ENCODE peak calls at places on chromosomes 12 and 14, in five cellular contexts. A, N, U, O and Z are unnamed samples.

GRCh38 chr14:26855051-26855753 is 257.4 kb upstream of the NOVA1 start:
- DNase-seq in A (no peak), N (no peak), U (no peak), O (no peak), Z (no peak)

GRCh38 chr14:20557212-20557542 is 3.7 kb downstream of the RNASE9 start:
- DNase-seq in A (no peak), N (no peak), U (no peak), O (no peak), Z (no peak)

GRCh38 chr14:77023001-77023996 is 5.2 kb downstream of the IRF2BPL start:
- DNase-seq in A (no peak), N (peak; percentile 77), U (no peak), O (peak; percentile 54), Z (peak; percentile 50)

GRCh38 chr14:54746019-54746418 is 156.6 kb downstream of the GCH1 start:
- DNase-seq in A (no peak), N (no peak), U (no peak), O (no peak), Z (no peak)

GRCh38 chr12:98591209-98591608 is 2.3 kb upstream of the SLC25A3 start:
- DNase-seq in A (no peak), N (no peak), U (no peak), O (no peak), Z (no peak)

GRCh38 chr12:28799337-28799736 is 349.7 kb upstream of the FAR2 start:
- DNase-seq in A (no peak), N (no peak), U (no peak), O (no peak), Z (no peak)

GRCh38 chr12:56763753-56764657 is 881 bp downstream of the HSD17B6 start:
- DNase-seq in A (no peak), N (no peak), U (no peak), O (no peak), Z (no peak)

GRCh38 chr12:64582111-64582510 is 28.2 kb upstream of the RASSF3 start:
- DNase-seq in A (no peak), N (no peak), U (no peak), O (no peak), Z (no peak)

GRCh38 chr14:92584856-92585255 is 71.3 kb downstream of the RIN3 start:
- DNase-seq in A (no peak), N (no peak), U (no peak), O (peak; percentile 15), Z (no peak)

GRCh38 chr14:67636361-67636919 is 16.7 kb downstream of the ARG2 start:
- DNase-seq in A (no peak), N (peak; percentile 17), U (no peak), O (no peak), Z (no peak)

GRCh38 chr14:32217301-32217700 is 14.2 kb upstream of the RNU6-8 start:
- DNase-seq in A (no peak), N (peak; percentile 16), U (no peak), O (no peak), Z (no peak)

GRCh38 chr12:52200783-52201519 is 9.1 kb upstream of the KRT80 start:
- DNase-seq in A (no peak), N (no peak), U (peak; percentile 7), O (no peak), Z (no peak)

GRCh38 chr14:84298738-84299137 is 1231.2 kb upstream of the FLRT2 start:
- DNase-seq in A (no peak), N (no peak), U (no peak), O (no peak), Z (no peak)

GRCh38 chr12:118361889-118362288 is 10.8 kb downstream of the TAOK3 start:
- DNase-seq in A (no peak), N (no peak), U (no peak), O (no peak), Z (no peak)

GRCh38 chr14:47715330-47715729 is 39.9 kb upstream of the MDGA2 start:
- DNase-seq in A (no peak), N (no peak), U (no peak), O (peak; percentile 4), Z (no peak)

GRCh38 chr12:15931590-15932053 is 20.5 kb downstream of the DERA start:
- DNase-seq in A (no peak), N (no peak), U (no peak), O (peak; percentile 10), Z (no peak)

GRCh38 chr14:104119119-104119699 is 19.2 kb upstream of the KIF26A start:
- DNase-seq in A (no peak), N (no peak), U (peak; percentile 5), O (no peak), Z (no peak)

GRCh38 chr12:131672941-131673330 is 38.0 kb upstream of the SFSWAP start:
- DNase-seq in A (no peak), N (no peak), U (no peak), O (no peak), Z (no peak)

GRCh38 chr12:102220736-102221135 is 23.1 kb upstream of the PMCH start:
- DNase-seq in A (no peak), N (no peak), U (no peak), O (no peak), Z (no peak)

GRCh38 chr14:85333313-85333712 is 196.6 kb upstream of the FLRT2 start:
- DNase-seq in A (no peak), N (peak; percentile 8), U (no peak), O (peak; percentile 13), Z (no peak)

GRCh38 chr14:102942069-102942468 is 19.6 kb downstream of the AMN start:
- DNase-seq in A (no peak), N (no peak), U (no peak), O (no peak), Z (no peak)

GRCh38 chr12:64825143-64826011 is 930 bp downstream of the TBC1D30 start:
- DNase-seq in A (no peak), N (peak; percentile 40), U (no peak), O (peak; percentile 5), Z (peak; percentile 34)

GRCh38 chr14:59343585-59343984 is 121.6 kb downstream of the GPR135 start:
- DNase-seq in A (no peak), N (no peak), U (peak; percentile 48), O (peak; percentile 19), Z (peak; percentile 78)

GRCh38 chr12:118371354-118372282 is 1.1 kb downstream of the TAOK3 start:
- DNase-seq in A (no peak), N (peak; percentile 24), U (peak; percentile 25), O (peak; percentile 32), Z (no peak)

GRCh38 chr12:42162198-42162597 is 17.5 kb upstream of the GXYLT1 start:
- DNase-seq in A (no peak), N (no peak), U (no peak), O (no peak), Z (no peak)

GRCh38 chr12:122452701-122453285 is 30.3 kb upstream of the CLIP1 start:
- DNase-seq in A (no peak), N (peak; percentile 10), U (no peak), O (no peak), Z (no peak)